ENCODE peak calls at places on chromosomes 3 and 15, in six cellular contexts. N is astrocyte of the cerebellum, V is mucosa of descending colon, S is cardiac muscle cell, B is ovary, R is endodermal cell. L is an unnamed sample.

GRCh38 chr3:32442766-32443165 is 51.1 kb downstream of the CMTM7 start:
- DNase-seq in R (no peak), B (no peak), N (no peak), V (no peak), S (no peak), L (no peak)

GRCh38 chr3:185330238-185330637 is 32.7 kb upstream of the MAP3K13 start:
- DNase-seq in B (no peak), N (no peak), S (no peak), R (no peak), V (no peak), L (no peak)

GRCh38 chr15:94972314-94972713 is 741.0 kb downstream of the MCTP2 start:
- DNase-seq in R (peak; percentile 86), B (no peak), S (no peak), V (no peak), N (no peak), L (no peak)

GRCh38 chr15:70299931-70300858 is 202.5 kb upstream of the TLE3 start:
- DNase-seq in N (no peak), V (peak; percentile 55), S (no peak), R (peak; percentile 70), B (no peak), L (no peak)

GRCh38 chr3:30894521-30895289 is at the start of gene GADL1:
- DNase-seq in N (peak; percentile 1), S (peak; percentile 77), B (peak; percentile 27), V (no peak), R (peak; percentile 81), L (peak; percentile 36)

GRCh38 chr15:32787949-32788348 is 70.1 kb downstream of the GREM1 start:
- DNase-seq in B (no peak), R (no peak), S (no peak), N (no peak), V (no peak), L (no peak)

GRCh38 chr15:70387993-70388392 is 290.3 kb upstream of the TLE3 start:
- DNase-seq in V (no peak), R (no peak), S (no peak), N (no peak), B (no peak), L (no peak)

GRCh38 chr15:29924750-29925149 is 102.5 kb upstream of the TJP1 start:
- DNase-seq in N (peak; percentile 40), S (peak; percentile 93), V (no peak), B (no peak), R (peak; percentile 94), L (peak; percentile 48)

GRCh38 chr3:18232317-18232716 is 192.8 kb downstream of the SATB1 start:
- DNase-seq in B (no peak), N (no peak), V (no peak), S (no peak), R (no peak), L (no peak)

GRCh38 chr3:76551739-76552138 is 488.2 kb upstream of the ROBO2 start:
- DNase-seq in S (no peak), V (no peak), N (no peak), B (no peak), R (no peak), L (no peak)

GRCh38 chr3:13479332-13479581 is 849 bp upstream of the HDAC11 start:
- DNase-seq in B (peak; percentile 70), R (no peak), S (peak; percentile 24), V (no peak), N (no peak), L (no peak)

GRCh38 chr15:67124911-67125588 is 59.6 kb downstream of the SMAD3 start:
- DNase-seq in B (peak; percentile 12), R (no peak), S (no peak), N (no peak), V (no peak), L (no peak)

GRCh38 chr3:64520334-64520733 is 167.5 kb downstream of the ADAMTS9 start:
- DNase-seq in R (no peak), S (no peak), N (no peak), V (no peak), B (no peak), L (no peak)

GRCh38 chr15:78301326-78301725 is 1.9 kb upstream of the SKIC8 start:
- DNase-seq in S (no peak), N (no peak), B (no peak), V (no peak), R (no peak), L (no peak)

GRCh38 chr3:31384117-31384516 is 148.6 kb upstream of the STT3B start:
- DNase-seq in N (no peak), B (no peak), S (no peak), V (no peak), R (no peak), L (no peak)

GRCh38 chr3:15261274-15261673 is 55.2 kb downstream of the CAPN7 start:
- DNase-seq in N (no peak), S (no peak), V (peak; percentile 54), R (no peak), B (no peak), L (no peak)

GRCh38 chr3:59713971-59714370 is 664.1 kb upstream of the CFAP20DC start:
- DNase-seq in R (no peak), V (no peak), N (peak; percentile 15), S (no peak), B (no peak), L (no peak)

GRCh38 chr15:25675396-25675795 is 187.7 kb downstream of the ATP10A start:
- DNase-seq in S (no peak), R (no peak), N (no peak), B (no peak), V (no peak), L (no peak)

GRCh38 chr15:94229591-94230365 is 1.6 kb upstream of the MCTP2 start:
- DNase-seq in N (no peak), B (no peak), R (no peak), S (no peak), V (no peak), L (no peak)

GRCh38 chr15:36136054-36136453 is 443.4 kb upstream of the CDIN1 start:
- DNase-seq in S (no peak), N (no peak), V (no peak), R (no peak), B (no peak), L (no peak)

GRCh38 chr3:1499694-1500093 is 406.9 kb downstream of the CNTN6 start:
- DNase-seq in B (no peak), N (no peak), S (no peak), V (no peak), R (no peak), L (no peak)

GRCh38 chr15:98888839-98889479 is 118.6 kb downstream of the PGPEP1L start:
- DNase-seq in V (no peak), N (no peak), B (no peak), R (no peak), S (no peak), L (no peak)

GRCh38 chr3:177488740-177489139 is 291.5 kb upstream of the TBL1XR1 start:
- DNase-seq in R (no peak), B (no peak), S (no peak), V (no peak), N (no peak), L (no peak)

GRCh38 chr15:48384616-48385015 is 53.4 kb downstream of the DUT start:
- DNase-seq in B (no peak), R (no peak), V (no peak), S (no peak), N (no peak), L (no peak)

GRCh38 chr3:131077904-131078303 is 51.2 kb downstream of the NEK11 start:
- DNase-seq in R (peak; percentile 68), S (no peak), B (no peak), N (no peak), V (no peak), L (no peak)

GRCh38 chr3:42729404-42730145 is 27.0 kb upstream of the HHATL start:
- DNase-seq in S (no peak), B (no peak), R (no peak), N (no peak), V (no peak), L (no peak)

GRCh38 chr15:68431037-68431791 is 749 bp downstream of the ITGA11 start:
- DNase-seq in R (peak; percentile 78), B (peak; percentile 66), S (peak; percentile 14), N (no peak), V (peak; percentile 38), L (peak; percentile 20)

GRCh38 chr3:52025453-52025852 is 29.8 kb upstream of the RPL29 start:
- DNase-seq in B (no peak), V (no peak), R (no peak), N (no peak), S (no peak), L (no peak)

DNA sequence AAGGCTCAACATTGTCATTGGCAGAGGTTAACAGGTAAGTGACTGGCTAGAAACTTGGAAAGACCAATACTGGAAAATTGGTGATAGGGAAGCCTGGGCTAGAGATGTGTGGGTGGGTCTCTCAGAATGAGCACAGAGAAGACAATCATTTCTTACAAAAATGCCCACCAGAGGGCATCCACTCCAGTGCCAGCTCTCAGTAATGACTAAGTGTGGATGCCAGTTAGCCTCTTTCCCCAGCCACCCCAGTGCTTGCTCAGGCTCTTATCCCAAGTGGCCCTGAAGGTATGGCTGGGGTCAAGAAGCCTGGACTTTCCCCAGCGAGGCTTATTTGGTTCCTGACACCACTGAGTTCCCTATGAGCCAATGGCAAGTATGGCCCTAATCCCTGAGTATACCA is 115.9 kb upstream of the ST8SIA2 start:
- DNase-seq in V (no peak), S (peak; percentile 27), R (peak; percentile 59), N (peak; percentile 2), B (no peak), L (no peak)
- TF ChIP-seq CTCF in V (no peak), S (no peak), R (peak; percentile 68), N (peak; percentile 43), B (no peak), L (peak; percentile 28)

DNA sequence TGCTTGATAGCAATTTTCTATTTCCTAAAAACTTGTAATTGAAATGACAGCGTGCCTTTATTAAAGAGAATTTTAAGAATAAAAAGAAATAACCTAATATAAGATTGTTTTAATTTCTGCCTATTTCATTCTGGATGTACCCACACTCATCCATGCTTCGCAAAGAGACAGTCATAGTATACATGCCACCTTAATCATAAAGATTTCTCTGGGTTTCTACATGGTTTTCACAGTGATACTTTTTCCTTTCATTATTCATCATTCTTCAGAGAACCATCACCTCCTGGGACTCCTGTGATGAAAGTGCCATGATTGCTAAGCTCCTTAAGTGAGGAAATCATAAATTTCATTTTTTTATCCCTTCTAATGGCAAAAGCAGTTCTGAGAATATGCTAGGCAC is 4.3 kb upstream of the CCR8 start:
- DNase-seq in N (no peak), V (no peak), S (no peak), R (no peak), B (no peak), L (no peak)
- TF ChIP-seq CTCF in N (no peak), V (no peak), S (no peak), R (no peak), B (no peak), L (no peak)

DNA sequence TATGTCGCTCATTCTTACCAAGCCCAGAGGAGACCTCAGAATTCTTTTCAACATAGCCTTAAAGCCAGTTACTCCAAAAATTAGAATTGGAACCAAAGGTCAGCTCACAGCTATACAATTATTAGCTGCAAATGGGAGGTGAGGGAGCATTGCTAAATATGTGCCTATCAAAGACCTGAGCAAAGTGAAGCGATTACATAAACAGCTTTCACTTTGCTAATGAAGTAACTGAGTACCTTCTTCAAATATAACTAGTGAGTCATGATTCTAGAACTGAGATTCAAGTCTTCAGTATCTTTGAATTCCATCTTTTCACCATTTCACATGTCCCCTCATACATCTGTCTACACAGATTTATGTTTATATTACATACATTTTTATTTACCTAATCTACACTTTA is 122.6 kb downstream of the P2RY1 start:
- DNase-seq in B (no peak), V (no peak), N (no peak), R (no peak), S (no peak), L (no peak)
- TF ChIP-seq CTCF in B (no peak), V (no peak), N (no peak), R (no peak), S (no peak), L (no peak)

GRCh38 chr3:153513236-153513635 is 351.2 kb downstream of the RAP2B start:
- DNase-seq in B (no peak), N (no peak), V (no peak), R (peak; percentile 64), S (peak; percentile 13), L (no peak)
- TF ChIP-seq CTCF in B (no peak), N (peak; percentile 24), V (no peak), R (peak; percentile 80), S (peak; percentile 19), L (peak; percentile 43)